ENCODE peak calls at places on chromosomes 5 and 9, in five cellular contexts. Y is endodermal cell, I is IMR-90, W is PC-3, P is MM.1S. K is an unnamed sample.

GRCh38 chr5:111254613-111255012 is 30.4 kb downstream of the CAMK4 start:
- DNase-seq in Y (no peak), W (no peak), I (peak), P (peak), K (peak)

GRCh38 chr9:126704157-126704941 is 90.6 kb downstream of the LMX1B start:
- DNase-seq in P (no peak), W (peak), I (peak), Y (peak), K (no peak)

GRCh38 chr5:142192799-142193428 is 84.3 kb downstream of the NDFIP1 start:
- DNase-seq in Y (no peak), W (no peak), I (no peak), P (no peak), K (no peak)

GRCh38 chr5:80220268-80220897 is 35.5 kb downstream of the SERINC5 start:
- DNase-seq in I (no peak), P (no peak), W (no peak), Y (no peak), K (peak)

GRCh38 chr5:142757564-142757963 is 12.6 kb upstream of the ARHGAP26 start:
- DNase-seq in I (no peak), P (no peak), Y (no peak), W (no peak), K (no peak)

GRCh38 chr9:4547016-4547415 is 56.7 kb downstream of the SLC1A1 start:
- DNase-seq in I (peak), W (no peak), P (no peak), Y (no peak), K (no peak)

GRCh38 chr5:18202147-18202546 is 567.9 kb downstream of the TAF11L14 start:
- DNase-seq in I (no peak), P (no peak), Y (no peak), W (no peak), K (no peak)

GRCh38 chr9:112757300-112757883 is 6.8 kb downstream of the SNX30 start:
- DNase-seq in Y (no peak), W (peak), P (no peak), I (peak), K (no peak)

GRCh38 chr9:120989065-120989464 is 61.0 kb downstream of the C5 start:
- DNase-seq in W (no peak), P (no peak), Y (no peak), I (no peak), K (no peak)

GRCh38 chr5:177371705-177372533 is 12.3 kb upstream of the SLC34A1 start:
- DNase-seq in I (no peak), Y (peak), W (no peak), P (no peak), K (no peak)

GRCh38 chr9:13665418-13666066 is 386.1 kb upstream of the MPDZ start:
- DNase-seq in W (no peak), I (peak), Y (no peak), P (peak), K (peak)

GRCh38 chr9:72041775-72042194 is 18.6 kb downstream of the C9orf57 start:
- DNase-seq in W (peak), Y (no peak), P (no peak), I (peak), K (no peak)

GRCh38 chr9:110745656-110746055 is 77.1 kb downstream of the MUSK start:
- DNase-seq in P (no peak), Y (no peak), I (peak), W (peak), K (no peak)
- H3K9ac ChIP-seq in P (no peak), Y (no peak), I (peak), W (peak), K (no peak)

GRCh38 chr9:137217276-137218211 is 4.5 kb downstream of the RNF208 start:
- DNase-seq in W (peak), Y (peak), I (no peak), P (no peak), K (no peak)
- H3K9ac ChIP-seq in W (peak), Y (no peak), I (no peak), P (no peak), K (no peak)

GRCh38 chr9:115944166-115944948 is 209.2 kb upstream of the PAPPA start:
- DNase-seq in W (no peak), Y (no peak), I (peak), P (no peak), K (no peak)
- H3K9ac ChIP-seq in W (no peak), Y (no peak), I (peak), P (no peak), K (no peak)

DNA sequence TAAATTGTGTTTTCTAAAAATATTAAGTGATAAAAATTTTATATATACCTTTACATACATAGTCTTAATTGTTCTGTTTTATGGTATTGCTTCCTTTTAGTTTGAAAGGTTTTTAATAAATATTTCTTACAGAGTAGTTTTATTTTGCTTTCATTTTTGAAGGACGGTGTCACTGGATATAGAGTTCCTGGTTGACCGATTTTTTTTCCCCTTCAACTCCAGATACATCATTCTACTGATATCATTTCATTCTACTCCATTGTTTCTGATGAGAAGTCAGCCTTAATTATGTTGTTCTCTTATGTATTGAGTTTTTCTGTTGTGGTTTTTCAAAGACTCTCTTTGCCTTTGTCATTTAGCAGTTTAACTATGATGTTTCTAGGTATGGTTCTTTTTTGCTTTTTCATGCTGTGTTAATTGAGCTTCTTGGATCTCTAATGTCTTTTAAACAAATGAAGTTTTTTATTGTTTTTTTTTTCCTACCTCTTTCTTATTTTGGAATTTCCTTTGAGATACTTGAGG is 30.4 kb downstream of the MTREX start:
- DNase-seq in W (no peak), I (peak), Y (no peak), P (peak), K (no peak)
- H3K9ac ChIP-seq in W (no peak), I (no peak), Y (no peak), P (peak), K (no peak)

GRCh38 chr9:123928471-123929176 is 1.3 kb downstream of the DENND1A start:
- DNase-seq in I (peak), P (peak), W (peak), Y (no peak), K (no peak)
- H3K9ac ChIP-seq in I (peak), P (peak), W (peak), Y (no peak), K (peak)

GRCh38 chr5:88833371-88834107 is 49.4 kb downstream of the MEF2C start:
- DNase-seq in I (peak), Y (no peak), P (peak), W (no peak), K (no peak)
- H3K9ac ChIP-seq in I (no peak), Y (no peak), P (peak), W (no peak), K (no peak)